ENCODE peak calls at places on chromosome 21, in nine cellular contexts. C, Q, J, L, M, X, E, K and Z are unnamed samples. For H3K4me1, the result is how much of the 10 kb centered on the place peaks cover.

GRCh38 chr21:39518845-39519205 is 67.1 kb downstream of the SH3BGR start:
- DNase-seq in X (no peak), C (no peak), E (no peak), Q (no peak), J (no peak), K (no peak), L (no peak), M (no peak), Z (no peak)

GRCh38 chr21:33968082-33968997 is 52.7 kb upstream of the ATP5PO start:
- DNase-seq in C (peak), X (peak), L (peak), M (peak), K (peak), E (no peak), J (no peak), Q (no peak), Z (peak)

GRCh38 chr21:38993561-38993960 is 187.8 kb downstream of the ETS2 start:
- DNase-seq in E (peak), X (peak), J (no peak), Q (peak), C (no peak), K (peak), M (peak), L (peak), Z (no peak)

GRCh38 chr21:38468989-38469388 is 29.3 kb downstream of the ERG start:
- DNase-seq in L (no peak), Q (no peak), X (peak), C (no peak), K (no peak), E (no peak), J (no peak), M (no peak), Z (no peak)

GRCh38 chr21:39612233-39613028 is at the start of gene B3GALT5:
- DNase-seq in M (no peak), J (no peak), X (peak), E (no peak), K (peak), L (peak), C (peak), Q (no peak), Z (peak)

GRCh38 chr21:34974162-34974981 is 74.7 kb downstream of the RUNX1 start:
- DNase-seq in J (peak), X (no peak), E (no peak), K (no peak), C (no peak), L (no peak), M (no peak), Q (no peak), Z (no peak)

GRCh38 chr21:38752051-38752505 is 53.7 kb upstream of the ETS2 start:
- DNase-seq in M (no peak), L (no peak), J (no peak), K (no peak), E (no peak), Q (no peak), C (no peak), X (no peak), Z (no peak)

GRCh38 chr21:35002879-35003722 is 46.0 kb downstream of the RUNX1 start:
- DNase-seq in K (no peak), Q (no peak), J (no peak), L (no peak), M (no peak), X (no peak), E (no peak), C (no peak), Z (no peak)

GRCh38 chr21:31193761-31194160 is 150.3 kb downstream of the TIAM1 start:
- DNase-seq in C (peak), J (no peak), M (no peak), X (no peak), E (no peak), L (no peak), Q (no peak), K (no peak), Z (no peak)

GRCh38 chr21:41128981-41129380 is 39.0 kb upstream of the BACE2 start:
- DNase-seq in K (no peak), L (no peak), M (no peak), Q (no peak), E (no peak), J (no peak), C (no peak), X (no peak), Z (no peak)

GRCh38 chr21:43865471-43866181 is 603 bp downstream of the AGPAT3 start:
- DNase-seq in E (peak), X (peak), C (peak), M (no peak), K (peak), Q (peak), J (peak), L (peak), Z (no peak)

GRCh38 chr21:14773777-14774345 is 227.7 kb upstream of the SAMSN1 start:
- DNase-seq in E (peak), Q (peak), J (peak), K (peak), L (peak), M (peak), C (peak), X (peak), Z (peak)

GRCh38 chr21:28269173-28269572 is 723.5 kb downstream of the LTN1 start:
- DNase-seq in M (no peak), L (no peak), X (no peak), E (no peak), Q (no peak), K (peak), J (no peak), C (no peak), Z (no peak)

GRCh38 chr21:43574741-43575465 is 84.4 kb downstream of the HSF2BP start:
- DNase-seq in X (no peak), K (peak), L (peak), E (no peak), C (no peak), J (no peak), Q (peak), M (no peak), Z (no peak)

GRCh38 chr21:17406202-17406601 is 106.6 kb upstream of the CXADR start:
- DNase-seq in K (no peak), X (no peak), J (no peak), M (no peak), Q (no peak), L (no peak), C (no peak), E (no peak), Z (no peak)

GRCh38 chr21:15826147-15826780 is 96.5 kb downstream of the USP25 start:
- DNase-seq in M (peak), K (peak), C (peak), L (peak), Q (no peak), J (no peak), X (peak), E (no peak), Z (peak)

GRCh38 chr21:24658016-24658415 is 949.3 kb downstream of the MRPL39 start:
- DNase-seq in Q (no peak), C (no peak), K (no peak), J (no peak), E (no peak), M (no peak), L (no peak), X (no peak), Z (no peak)

GRCh38 chr21:14741237-14741636 is 195.1 kb upstream of the SAMSN1 start:
- DNase-seq in L (no peak), E (no peak), C (no peak), J (no peak), K (no peak), M (no peak), X (peak), Q (no peak), Z (no peak)

GRCh38 chr21:31181089-31181757 is 142.9 kb upstream of the KRTAP19-8 start:
- DNase-seq in Q (no peak), K (no peak), C (no peak), E (no peak), J (peak), M (no peak), X (no peak), L (no peak), Z (no peak)

GRCh38 chr21:39373634-39374033 is 24.7 kb upstream of the HMGN1 start:
- DNase-seq in M (peak), E (peak), L (no peak), Q (no peak), C (peak), X (peak), K (peak), J (no peak), Z (peak)

GRCh38 chr21:29334717-29335428 is 36.2 kb downstream of the BACH1 start:
- DNase-seq in J (no peak), X (no peak), Q (no peak), M (no peak), C (no peak), E (no peak), K (no peak), L (no peak), Z (no peak)

GRCh38 chr21:17667256-17667655 is 54.6 kb upstream of the BTG3 start:
- DNase-seq in K (no peak), L (no peak), C (no peak), X (no peak), J (no peak), E (no peak), Q (no peak), M (no peak), Z (no peak)

GRCh38 chr21:39087238-39087975 is 95.8 kb downstream of the PSMG1 start:
- DNase-seq in L (no peak), C (no peak), J (no peak), M (no peak), X (no peak), Q (no peak), E (no peak), K (no peak), Z (no peak)

GRCh38 chr21:34243562-34243961 is 120.2 kb upstream of the KCNE2 start:
- DNase-seq in X (peak), L (peak), K (peak), C (peak), E (peak), M (peak), J (no peak), Q (no peak), Z (peak)

GRCh38 chr21:28959367-28960099 is 33.1 kb downstream of the LTN1 start:
- DNase-seq in K (no peak), L (no peak), Q (no peak), X (peak), C (no peak), J (no peak), E (no peak), M (peak), Z (no peak)

GRCh38 chr21:33403128-33403785 is at the start of gene IFNGR2:
- DNase-seq in J (no peak), X (peak), E (no peak), K (peak), Q (peak), C (peak), L (peak), M (no peak), Z (peak)

GRCh38 chr21:34967509-34968289 is 81.4 kb downstream of the RUNX1 start:
- DNase-seq in C (no peak), K (no peak), Q (no peak), J (no peak), E (no peak), X (peak), M (no peak), L (no peak), Z (no peak)

GRCh38 chr21:35220301-35220700 is 171.2 kb upstream of the RUNX1 start:
- DNase-seq in Q (no peak), J (no peak), X (no peak), L (no peak), E (no peak), M (no peak), K (no peak), C (no peak), Z (no peak)

GRCh38 chr21:16742116-16742515 is 770.7 kb upstream of the CXADR start:
- DNase-seq in L (no peak), Q (peak), J (no peak), X (no peak), C (no peak), K (no peak), E (peak), M (no peak), Z (no peak)

GRCh38 chr21:32529679-32530078 is 55.6 kb downstream of the TCP10L start:
- DNase-seq in Q (no peak), E (no peak), X (no peak), M (no peak), K (no peak), C (no peak), J (no peak), L (no peak), Z (peak)

GRCh38 chr21:33936221-33937038 is 20.8 kb upstream of the ATP5PO start:
- DNase-seq in Q (no peak), J (peak), M (no peak), C (peak), K (no peak), L (no peak), E (no peak), X (no peak), Z (peak)

GRCh38 chr21:32735524-32735923 is 7.7 kb upstream of the SYNJ1 start:
- DNase-seq in X (no peak), C (peak), E (no peak), K (no peak), J (no peak), Q (no peak), M (no peak), L (no peak), Z (no peak)

GRCh38 chr21:31886896-31887595 is 14.2 kb downstream of the HUNK start:
- DNase-seq in E (no peak), J (no peak), Q (no peak), K (no peak), X (no peak), C (no peak), M (no peak), L (no peak), Z (peak)

DNA sequence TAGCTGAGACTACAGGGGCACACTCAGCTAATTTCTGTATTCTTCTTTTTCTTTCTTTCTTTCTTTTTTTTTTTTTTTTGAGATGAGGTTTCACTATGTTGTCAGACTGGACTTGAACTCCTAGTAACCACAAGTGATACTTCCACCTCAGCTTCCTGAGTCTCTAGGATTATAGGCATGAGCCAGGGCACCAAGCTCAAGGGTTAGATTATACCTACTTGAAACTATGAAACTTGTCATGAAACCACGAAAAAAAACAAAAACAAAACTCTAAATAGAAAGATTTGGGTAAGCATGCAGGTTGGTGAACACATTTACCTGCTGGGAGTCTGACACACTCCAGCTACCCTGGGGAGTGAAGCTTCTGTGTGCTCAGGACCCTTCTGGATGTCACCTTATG is 2250.4 kb downstream of the MRPL39 start:
- DNase-seq in X (no peak), K (no peak), Q (no peak), C (no peak), J (no peak), M (peak), E (no peak), L (no peak), Z (no peak)
- H3K27ac ChIP-seq in X (no peak), K (no peak), Q (no peak), C (no peak), J (no peak), M (peak), E (no peak), L (no peak), Z (no peak)

DNA sequence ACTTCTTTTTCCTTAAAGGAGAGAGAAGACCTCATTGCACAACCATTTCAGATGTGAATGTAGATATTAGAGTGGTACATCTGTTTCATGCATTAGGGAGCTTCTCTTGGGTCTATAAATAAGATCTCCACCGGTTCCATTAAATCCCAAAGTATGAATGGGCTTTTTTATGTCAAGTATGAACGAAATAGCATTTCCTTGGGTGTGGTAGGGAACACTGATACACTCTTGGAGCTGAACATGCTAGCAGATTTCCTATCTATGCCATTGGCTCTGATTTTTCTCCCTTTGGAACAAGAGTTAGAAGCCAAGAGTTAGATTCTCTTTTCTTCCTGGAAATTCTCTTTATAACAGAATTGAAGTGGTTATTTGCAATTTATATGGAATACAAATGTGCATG is 245.6 kb upstream of the ADAMTS5 start:
- DNase-seq in X (no peak), J (no peak), Q (no peak), L (no peak), K (no peak), E (no peak), M (no peak), C (no peak), Z (no peak)
- TF ChIP-seq CTCF in X (no peak), J (no peak), Q (no peak), L (no peak), K (no peak), E (no peak), M (no peak), C (no peak), Z (no peak)

GRCh38 chr21:45293726-45294401 is 6.2 kb upstream of the POFUT2 start:
- DNase-seq in J (no peak), M (no peak), E (no peak), L (no peak), Q (no peak), K (no peak), X (no peak), C (no peak), Z (peak)

GRCh38 chr21:45293214-45293725 is 5.6 kb upstream of the POFUT2 start:
- DNase-seq in L (no peak), Q (no peak), C (no peak), M (no peak), E (peak), K (no peak), J (no peak), X (peak), Z (peak)

GRCh38 chr21:45290948-45291612 is 3.4 kb upstream of the POFUT2 start:
- DNase-seq in E (peak), M (no peak), Q (peak), K (no peak), X (peak), C (no peak), L (no peak), J (no peak), Z (peak)

GRCh38 chr21:45291613-45292398 is 4.1 kb upstream of the POFUT2 start:
- DNase-seq in C (no peak), M (no peak), K (no peak), E (peak), J (no peak), Q (no peak), L (no peak), X (no peak), Z (peak)

DNA sequence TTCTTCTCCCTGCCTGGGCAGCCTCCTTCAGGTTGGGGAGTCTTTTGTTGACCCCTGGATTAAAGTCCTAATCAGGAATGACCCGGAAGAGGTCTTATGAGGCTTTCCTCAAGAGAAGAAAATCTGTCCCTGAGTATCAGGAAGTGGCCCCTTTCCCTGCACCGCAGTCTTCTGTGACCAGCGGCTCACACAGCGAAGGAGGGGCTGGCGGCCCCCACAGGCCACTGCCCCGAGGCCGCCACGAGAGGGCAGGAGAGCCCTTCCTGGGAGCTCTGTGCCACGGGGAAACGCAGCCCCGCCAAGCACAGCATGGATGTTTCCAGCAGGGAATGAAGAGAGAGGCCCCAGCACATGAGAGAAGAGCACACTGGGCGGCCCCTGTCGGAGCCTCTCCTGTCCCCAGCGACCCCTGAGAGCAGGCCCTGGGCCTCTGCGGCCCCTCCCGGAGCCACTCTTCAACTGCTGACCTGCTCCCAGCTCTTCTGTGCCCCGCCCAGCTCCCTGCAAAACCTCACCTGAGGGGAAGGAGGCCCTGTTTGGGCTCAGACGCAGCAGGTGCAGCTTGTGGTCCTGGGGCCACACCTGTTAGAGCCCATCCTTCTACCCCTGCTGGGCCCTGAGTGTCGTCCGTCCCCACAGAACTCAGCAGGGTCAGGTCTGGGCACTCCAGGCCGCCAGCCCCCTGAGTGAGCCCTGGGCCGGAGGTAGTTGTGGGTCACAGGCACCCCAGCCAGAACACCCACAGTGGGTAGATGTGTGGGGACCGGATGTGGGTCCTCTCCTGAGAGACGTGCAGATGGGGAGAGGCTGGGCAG is 4.9 kb upstream of the POFUT2 start:
- DNase-seq in Q (peak), K (peak), M (peak), E (peak), X (peak), L (peak), J (peak), C (peak), Z (peak)
- H3K4me1 ChIP-seq in Q (under half), K (under half), M (under half), E (under half), X (half or more), L (under half), J (under half), C (under half), Z (under half)

DNA sequence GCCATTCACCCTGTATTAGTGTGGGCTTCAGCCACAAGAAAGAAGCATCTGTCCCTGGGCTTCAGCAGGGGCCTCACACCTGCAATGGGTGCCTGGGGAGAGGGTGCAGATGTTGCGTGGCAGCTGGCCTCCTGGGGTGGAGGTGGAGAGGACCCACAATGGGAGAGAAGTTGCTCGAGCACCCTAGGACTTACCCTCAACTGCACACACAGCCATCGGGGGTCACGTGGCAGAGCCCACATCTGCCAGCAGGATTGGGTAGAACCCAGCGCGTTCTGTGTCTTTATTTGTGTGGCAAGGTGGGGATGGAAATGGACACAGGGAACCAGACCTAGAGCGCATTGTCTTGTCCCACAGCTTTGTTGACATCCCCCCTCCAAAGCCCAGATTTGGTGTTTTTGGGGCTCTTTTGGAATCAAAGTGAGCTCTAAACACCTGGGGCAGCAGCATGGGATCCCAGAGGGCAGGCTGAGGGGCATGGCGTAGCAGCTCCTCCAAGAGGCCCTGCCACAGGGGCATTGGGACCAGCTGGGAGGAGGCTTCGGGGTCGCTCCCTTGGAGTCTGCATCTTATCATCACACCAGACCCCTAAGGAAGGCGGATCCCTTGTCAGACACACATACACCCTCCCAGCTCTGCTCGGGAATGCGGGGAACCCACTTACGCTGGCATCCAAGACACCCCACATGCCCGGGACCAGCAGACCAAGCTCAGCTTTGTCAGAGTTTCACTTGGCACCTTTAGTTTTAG is 5.1 kb downstream of the ABCG1 start:
- DNase-seq in L (no peak), Q (no peak), C (no peak), J (no peak), M (no peak), X (no peak), E (no peak), K (no peak), Z (no peak)
- H3K27ac ChIP-seq in L (no peak), Q (no peak), C (no peak), J (no peak), M (no peak), X (no peak), E (no peak), K (no peak), Z (no peak)

DNA sequence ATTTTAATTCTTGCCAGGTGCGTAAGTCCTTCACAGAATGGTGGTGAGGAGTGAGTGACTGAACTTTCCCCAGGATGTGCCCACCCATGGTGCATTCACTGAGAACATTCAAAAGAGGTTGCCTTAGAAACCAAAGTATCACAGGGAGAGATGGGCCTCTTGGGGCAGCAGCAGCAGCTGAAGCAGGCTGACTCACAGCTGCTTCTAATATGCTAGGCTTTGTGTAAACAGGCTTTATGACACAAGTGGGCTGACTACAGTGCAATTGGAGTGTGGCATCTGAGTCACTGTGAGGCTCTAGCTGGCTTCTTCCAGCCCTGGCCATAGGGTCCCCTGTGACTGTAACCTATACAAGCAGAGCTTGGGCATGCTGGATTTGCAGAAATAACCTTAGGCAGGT is 12.6 kb downstream of the PIGP start:
- DNase-seq in X (peak), Q (no peak), C (peak), K (peak), M (peak), L (peak), E (peak), J (no peak), Z (peak)
- TF ChIP-seq CTCF in X (peak), Q (no peak), C (no peak), K (peak), M (no peak), L (no peak), E (no peak), J (no peak), Z (no peak)

GRCh38 chr21:26165331-26165730 is 5.2 kb downstream of the APP start:
- DNase-seq in E (no peak), J (no peak), K (no peak), M (no peak), C (no peak), L (no peak), Q (no peak), X (peak), Z (no peak)
- H3K4me1 ChIP-seq in E (under half), J (under half), K (under half), M (under half), C (half or more), L (under half), Q (under half), X (under half), Z (under half)